ENCODE peak calls at places on chromosomes 3 and 15, in ten cellular contexts. V is colonic mucosa; L is CD4-positive, CD25-positive, alpha-beta regulatory T cell; Q is ovary; M is GM23248; F is CD4-positive, alpha-beta T cell; W is HepG2; S is PC-9; K is ascending aorta; G is tibial artery. I is an unnamed sample.

GRCh38 chr3:89411211-89411610 is 303.8 kb downstream of the EPHA3 start:
- DNase-seq in V (no peak), L (no peak), Q (no peak), M (no peak), F (no peak), W (no peak), S (no peak), K (no peak), G (no peak), I (no peak)

GRCh38 chr3:17070560-17070959 is 185.8 kb downstream of the PLCL2 start:
- DNase-seq in V (peak), L (no peak), Q (peak), M (peak), F (no peak), W (no peak), S (peak), K (no peak), G (no peak), I (peak)

GRCh38 chr3:27943106-27943505 is 221.0 kb upstream of the EOMES start:
- DNase-seq in V (peak), L (peak), Q (no peak), M (peak), F (no peak), W (peak), S (no peak), K (no peak), G (no peak), I (no peak)

GRCh38 chr15:58543664-58544335 is 112.0 kb downstream of the LIPC start:
- DNase-seq in V (no peak), L (no peak), Q (no peak), M (no peak), F (no peak), W (no peak), S (no peak), K (no peak), G (no peak), I (no peak)

GRCh38 chr3:119279101-119279554 is 15.1 kb upstream of the ARHGAP31 start:
- DNase-seq in V (no peak), L (no peak), Q (peak), M (no peak), F (no peak), W (no peak), S (no peak), K (no peak), G (peak), I (peak)

GRCh38 chr3:136193273-136194043 is 2.7 kb downstream of the MSL2 start:
- DNase-seq in V (no peak), L (peak), Q (no peak), M (peak), F (no peak), W (no peak), S (no peak), K (no peak), G (no peak), I (no peak)

GRCh38 chr3:94967196-94967595 is 904.3 kb downstream of the NSUN3 start:
- DNase-seq in V (no peak), L (no peak), Q (no peak), M (no peak), F (no peak), W (no peak), S (no peak), K (no peak), G (no peak), I (no peak)

GRCh38 chr15:22887157-22887951 is 48.9 kb downstream of the NIPA2 start:
- DNase-seq in V (no peak), L (no peak), Q (peak), M (peak), F (no peak), W (no peak), S (no peak), K (no peak), G (no peak), I (no peak)

GRCh38 chr3:96996009-96996408 is 181.6 kb downstream of the EPHA6 start:
- DNase-seq in V (no peak), L (no peak), Q (no peak), M (no peak), F (no peak), W (no peak), S (no peak), K (no peak), G (no peak), I (no peak)

GRCh38 chr3:42590989-42591756 is 513 bp downstream of the SS18L2 start:
- DNase-seq in V (no peak), L (no peak), Q (peak), M (peak), F (no peak), W (no peak), S (no peak), K (no peak), G (no peak), I (no peak)

GRCh38 chr15:32991544-32992192 is 202.8 kb downstream of the FMN1 start:
- DNase-seq in V (no peak), L (no peak), Q (no peak), M (no peak), F (no peak), W (no peak), S (no peak), K (no peak), G (no peak), I (no peak)

GRCh38 chr3:193665370-193665989 is 72.5 kb downstream of the OPA1 start:
- DNase-seq in V (no peak), L (peak), Q (no peak), M (peak), F (no peak), W (peak), S (no peak), K (no peak), G (no peak), I (no peak)

GRCh38 chr3:139288266-139288821 is 55.5 kb upstream of the MRPS22 start:
- DNase-seq in V (no peak), L (no peak), Q (peak), M (peak), F (no peak), W (no peak), S (no peak), K (no peak), G (no peak), I (peak)

GRCh38 chr3:48915296-48915695 is 3.3 kb upstream of the ARIH2 start:
- DNase-seq in V (no peak), L (no peak), Q (peak), M (no peak), F (no peak), W (peak), S (no peak), K (no peak), G (no peak), I (no peak)

GRCh38 chr15:50113187-50113505 is 5.9 kb downstream of the ATP8B4 start:
- DNase-seq in V (no peak), L (no peak), Q (no peak), M (no peak), F (no peak), W (no peak), S (no peak), K (no peak), G (no peak), I (no peak)

GRCh38 chr3:186097663-186098451 is 11.0 kb downstream of the ETV5 start:
- DNase-seq in V (peak), L (no peak), Q (no peak), M (peak), F (no peak), W (peak), S (peak), K (no peak), G (peak), I (peak)

GRCh38 chr3:188187055-188187454 is 33.1 kb downstream of the LPP start:
- DNase-seq in V (no peak), L (peak), Q (no peak), M (no peak), F (no peak), W (no peak), S (no peak), K (no peak), G (no peak), I (no peak)

GRCh38 chr3:118683636-118684035 is 351.0 kb downstream of the IGSF11 start:
- DNase-seq in V (no peak), L (no peak), Q (no peak), M (no peak), F (no peak), W (no peak), S (no peak), K (no peak), G (no peak), I (no peak)

GRCh38 chr3:142226474-142226873 is 1.1 kb upstream of the GK5 start:
- DNase-seq in V (no peak), L (no peak), Q (no peak), M (peak), F (no peak), W (peak), S (no peak), K (no peak), G (no peak), I (no peak)

GRCh38 chr3:106198828-106199194 is 330.0 kb upstream of the CBLB start:
- DNase-seq in V (no peak), L (no peak), Q (no peak), M (peak), F (no peak), W (no peak), S (no peak), K (no peak), G (no peak), I (no peak)

GRCh38 chr3:66625464-66626216 is 124.8 kb upstream of the LRIG1 start:
- DNase-seq in V (no peak), L (no peak), Q (no peak), M (no peak), F (no peak), W (no peak), S (no peak), K (no peak), G (no peak), I (no peak)

GRCh38 chr3:119326976-119327375 is 32.8 kb downstream of the ARHGAP31 start:
- DNase-seq in V (no peak), L (no peak), Q (no peak), M (no peak), F (no peak), W (no peak), S (no peak), K (no peak), G (no peak), I (no peak)

GRCh38 chr3:194782767-194783404 is 97.2 kb downstream of the FAM43A start:
- DNase-seq in V (no peak), L (no peak), Q (no peak), M (peak), F (no peak), W (peak), S (no peak), K (no peak), G (no peak), I (no peak)

GRCh38 chr3:124256156-124256555 is 264.2 kb upstream of the ROPN1 start:
- DNase-seq in V (no peak), L (no peak), Q (no peak), M (no peak), F (no peak), W (no peak), S (no peak), K (no peak), G (no peak), I (no peak)

GRCh38 chr3:193620650-193621049 is 27.6 kb downstream of the OPA1 start:
- DNase-seq in V (no peak), L (peak), Q (no peak), M (peak), F (no peak), W (no peak), S (no peak), K (no peak), G (no peak), I (no peak)

GRCh38 chr3:107525101-107525953 is 2.6 kb downstream of the BBX start:
- DNase-seq in V (peak), L (peak), Q (peak), M (peak), F (peak), W (no peak), S (peak), K (no peak), G (peak), I (peak)

GRCh38 chr3:120552184-120553020 is 43.7 kb upstream of the NDUFB4 start:
- DNase-seq in V (no peak), L (no peak), Q (no peak), M (no peak), F (no peak), W (no peak), S (no peak), K (no peak), G (no peak), I (peak)

GRCh38 chr3:11090551-11090950 is 63.7 kb upstream of the HRH1 start:
- DNase-seq in V (no peak), L (no peak), Q (no peak), M (no peak), F (no peak), W (no peak), S (no peak), K (no peak), G (no peak), I (no peak)

GRCh38 chr3:11093823-11094340 is 60.4 kb upstream of the HRH1 start:
- DNase-seq in V (no peak), L (no peak), Q (no peak), M (no peak), F (no peak), W (no peak), S (no peak), K (no peak), G (no peak), I (no peak)

GRCh38 chr3:11089931-11090330 is 64.4 kb upstream of the HRH1 start:
- DNase-seq in V (no peak), L (no peak), Q (no peak), M (no peak), F (no peak), W (no peak), S (no peak), K (no peak), G (no peak), I (no peak)

GRCh38 chr3:11091791-11092190 is 62.5 kb upstream of the HRH1 start:
- DNase-seq in V (no peak), L (no peak), Q (no peak), M (no peak), F (no peak), W (no peak), S (no peak), K (no peak), G (no peak), I (no peak)

DNA sequence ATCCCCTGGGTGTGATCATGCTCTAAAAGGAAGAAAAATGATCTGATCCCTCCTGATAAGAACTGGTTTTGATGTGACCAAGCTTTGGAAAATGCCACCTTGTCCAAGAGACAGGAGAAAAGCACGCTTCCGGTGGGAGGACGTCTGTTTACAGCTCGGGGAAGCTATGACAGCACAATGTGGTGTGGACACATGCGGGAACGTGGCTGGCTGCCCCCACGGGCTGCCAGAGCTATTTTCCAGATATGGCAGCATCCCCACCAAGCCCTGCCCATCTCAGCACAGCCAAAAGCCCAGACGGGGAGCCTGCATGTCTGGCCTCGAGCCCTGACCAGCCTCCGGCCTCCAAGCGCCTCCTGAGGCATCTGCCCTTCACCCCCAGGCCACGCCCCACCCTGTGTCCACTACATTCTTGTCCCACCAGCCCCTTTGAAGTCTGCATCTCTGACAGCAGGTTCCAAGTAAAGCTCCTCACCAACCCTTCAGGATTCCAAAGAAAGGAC is 63.2 kb upstream of the HRH1 start:
- DNase-seq in V (no peak), L (no peak), Q (no peak), M (peak), F (no peak), W (no peak), S (peak), K (no peak), G (peak), I (no peak)
- H3K27ac ChIP-seq in V (no peak), L (no peak), Q (no peak), M (no peak), F (no peak), W (no peak), S (no peak), K (no peak), G (no peak), I (no peak)

DNA sequence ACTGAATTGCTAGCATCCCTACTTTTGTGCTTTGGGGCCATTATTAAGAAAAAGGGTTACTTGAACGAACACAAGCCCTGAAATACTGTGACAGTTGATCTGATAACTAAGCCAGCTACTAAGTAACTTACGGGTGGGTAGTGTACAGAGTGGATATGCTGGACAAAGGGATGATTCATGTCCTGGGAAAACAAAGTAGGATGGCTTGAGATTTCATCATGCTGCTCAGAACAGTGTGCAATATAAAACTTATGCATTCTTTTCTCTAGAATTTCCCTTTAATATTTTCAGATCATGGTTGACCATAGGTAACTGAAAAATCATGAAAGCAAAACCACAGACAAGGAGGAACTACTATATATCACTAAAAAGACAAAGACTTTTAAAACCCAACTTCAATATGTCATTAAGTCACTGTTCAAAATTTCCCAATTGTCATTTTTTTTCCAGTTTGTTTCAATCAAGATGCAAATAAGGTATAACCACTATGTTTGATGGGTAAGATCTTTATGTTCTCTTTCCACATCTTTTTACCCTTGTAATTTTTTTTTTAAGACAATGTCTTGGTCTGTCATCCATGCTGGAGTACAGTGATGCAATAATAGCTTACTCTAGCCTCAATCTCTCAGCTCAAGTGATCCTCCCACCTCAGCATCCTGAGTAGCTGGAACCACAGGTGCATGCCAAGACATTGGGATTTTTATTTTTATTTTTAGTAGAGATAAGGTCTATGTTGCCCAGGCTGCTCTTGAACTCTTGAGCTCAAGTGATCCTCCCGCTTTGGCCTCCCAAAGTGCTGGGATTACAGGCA is 67.7 kb downstream of the IFT80 start:
- DNase-seq in V (no peak), L (no peak), Q (no peak), M (peak), F (no peak), W (peak), S (no peak), K (no peak), G (no peak), I (no peak)
- H3K27ac ChIP-seq in V (no peak), L (no peak), Q (no peak), M (peak), F (no peak), W (peak), S (peak), K (no peak), G (no peak), I (no peak)

GRCh38 chr15:27797765-27798164 is 301.4 kb downstream of the OCA2 start:
- DNase-seq in V (no peak), L (no peak), Q (no peak), M (no peak), F (no peak), W (no peak), S (no peak), K (no peak), G (no peak), I (peak)

GRCh38 chr15:27796405-27797085 is 302.6 kb downstream of the OCA2 start:
- DNase-seq in V (no peak), L (no peak), Q (no peak), M (no peak), F (no peak), W (no peak), S (no peak), K (no peak), G (no peak), I (no peak)

GRCh38 chr15:27804569-27805260 is 294.4 kb downstream of the OCA2 start:
- DNase-seq in V (no peak), L (no peak), Q (no peak), M (no peak), F (no peak), W (no peak), S (no peak), K (no peak), G (no peak), I (no peak)

GRCh38 chr15:27792756-27793264 is 306.3 kb downstream of the OCA2 start:
- DNase-seq in V (no peak), L (no peak), Q (no peak), M (no peak), F (no peak), W (no peak), S (no peak), K (no peak), G (no peak), I (no peak)

GRCh38 chr15:27798807-27799206 is 300.3 kb downstream of the OCA2 start:
- DNase-seq in V (no peak), L (no peak), Q (no peak), M (no peak), F (no peak), W (no peak), S (no peak), K (no peak), G (no peak), I (no peak)
- H3K27ac ChIP-seq in V (no peak), L (no peak), Q (no peak), M (no peak), F (no peak), W (no peak), S (no peak), K (no peak), G (no peak), I (no peak)

GRCh38 chr3:87203807-87204206 is 23.3 kb upstream of the CHMP2B start:
- DNase-seq in V (no peak), L (no peak), Q (no peak), M (no peak), F (no peak), W (no peak), S (no peak), K (no peak), G (no peak), I (no peak)
- H3K27ac ChIP-seq in V (no peak), L (no peak), Q (no peak), M (no peak), F (no peak), W (no peak), S (no peak), K (no peak), G (no peak), I (no peak)

GRCh38 chr3:52450489-52451236 is 3.2 kb downstream of the TNNC1 start:
- DNase-seq in V (no peak), L (no peak), Q (no peak), M (no peak), F (no peak), W (no peak), S (no peak), K (no peak), G (no peak), I (no peak)
- H3K27ac ChIP-seq in V (no peak), L (no peak), Q (no peak), M (no peak), F (no peak), W (no peak), S (no peak), K (no peak), G (no peak), I (peak)

GRCh38 chr3:72174890-72175289 is 389.9 kb upstream of the PROK2 start:
- DNase-seq in V (no peak), L (no peak), Q (no peak), M (no peak), F (no peak), W (no peak), S (no peak), K (no peak), G (no peak), I (no peak)
- H3K27ac ChIP-seq in V (no peak), L (no peak), Q (no peak), M (no peak), F (no peak), W (no peak), S (no peak), K (peak), G (peak), I (no peak)

I was measured in left ventricle myocardium inferior.